ENCODE peak calls at places on chromosomes 13 and 19, in eight cellular contexts. I, H, O, S, F, P, Y and B are unnamed samples.

GRCh38 chr13:36913463-36913862 is 6.6 kb downstream of the SMAD9 start:
- DNase-seq in F (no peak), O (no peak), Y (no peak), H (no peak), S (no peak), P (no peak), I (no peak), B (no peak)

GRCh38 chr19:48501446-48501960 is 10.1 kb downstream of the LMTK3 start:
- DNase-seq in F (peak; percentile 68), S (no peak), Y (peak; percentile 52), H (no peak), P (no peak), I (peak; percentile 77), O (no peak), B (no peak)

GRCh38 chr19:35425682-35426081 is 22.4 kb upstream of the FFAR2 start:
- DNase-seq in P (no peak), I (no peak), H (no peak), Y (no peak), S (no peak), F (no peak), O (no peak), B (no peak)

GRCh38 chr13:45456196-45456972 is 8.4 kb upstream of the COG3 start:
- DNase-seq in O (no peak), I (no peak), H (no peak), S (no peak), F (no peak), P (no peak), Y (no peak), B (no peak)

GRCh38 chr19:41299755-41300089 is 10.2 kb upstream of the CCDC97 start:
- DNase-seq in F (no peak), P (no peak), S (peak; percentile 84), H (no peak), O (no peak), I (no peak), Y (no peak), B (no peak)

GRCh38 chr13:59468396-59468795 is 695.3 kb downstream of the DIAPH3 start:
- DNase-seq in F (no peak), I (no peak), Y (no peak), P (no peak), O (no peak), S (no peak), H (no peak), B (no peak)

GRCh38 chr13:104114111-104114510 is 1047.9 kb upstream of the SLC10A2 start:
- DNase-seq in H (no peak), O (no peak), Y (no peak), F (no peak), S (no peak), P (no peak), I (no peak), B (no peak)

GRCh38 chr13:59877933-59878332 is 285.8 kb downstream of the DIAPH3 start:
- DNase-seq in S (no peak), H (no peak), Y (no peak), P (no peak), F (no peak), O (no peak), I (no peak), B (no peak)

GRCh38 chr13:73254827-73255226 is 196.0 kb downstream of the KLF5 start:
- DNase-seq in F (no peak), Y (no peak), H (no peak), O (no peak), S (no peak), I (no peak), P (no peak), B (no peak)